ENCODE peak calls at places on chromosomes 7 and 10, in ten cellular contexts. One of them, this sample, is unnamed.

GRCh38 chr10:47256753-47257336 is 43.2 kb upstream of the GDF10 start:
- DNase-seq in mesenchymal stem cell: no peak
- DNase-seq in fibroblast of lung: no peak
- DNase-seq in stimulated activated CD4-positive, alpha-beta T cell treated with anti-CD3 and anti-CD28 coated beads, Interleukin-4, amount 100 ng/mL, for 48 hours: no peak
- DNase-seq in non-pigmented ciliary epithelial cell: no peak
- DNase-seq in GM20000: no peak
- DNase-seq in astrocyte of the spinal cord: no peak
- DNase-seq in GM23248: no peak
- DNase-seq in islet precursor cell: peak; percentile 50
- DNase-seq in NK-92 treated with Interleukin-12 subunit alpha and Interleukin-12 subunit beta, amount 100 ng/mL, for 24 hours: peak; percentile 17
- DNase-seq in this sample: no peak

GRCh38 chr7:68321076-68321639 is 1277.1 kb upstream of the AUTS2 start:
- DNase-seq in fibroblast of lung: no peak
- DNase-seq in non-pigmented ciliary epithelial cell: no peak
- DNase-seq in GM20000: no peak
- DNase-seq in GM23248: no peak
- DNase-seq in islet precursor cell: no peak
- DNase-seq in mesenchymal stem cell: no peak
- DNase-seq in stimulated activated CD4-positive, alpha-beta T cell treated with anti-CD3 and anti-CD28 coated beads, Interleukin-4, amount 100 ng/mL, for 48 hours: no peak
- DNase-seq in astrocyte of the spinal cord: no peak
- DNase-seq in NK-92 treated with Interleukin-12 subunit alpha and Interleukin-12 subunit beta, amount 100 ng/mL, for 24 hours: no peak
- DNase-seq in this sample: peak; percentile 98

GRCh38 chr7:149097088-149097487 is 6.6 kb upstream of the ZNF786 start:
- DNase-seq in fibroblast of lung: no peak
- DNase-seq in astrocyte of the spinal cord: no peak
- DNase-seq in GM20000: no peak
- DNase-seq in GM23248: peak; percentile 15
- DNase-seq in NK-92 treated with Interleukin-12 subunit alpha and Interleukin-12 subunit beta, amount 100 ng/mL, for 24 hours: no peak
- DNase-seq in islet precursor cell: peak; percentile 64
- DNase-seq in stimulated activated CD4-positive, alpha-beta T cell treated with anti-CD3 and anti-CD28 coated beads, Interleukin-4, amount 100 ng/mL, for 48 hours: no peak
- DNase-seq in non-pigmented ciliary epithelial cell: no peak
- DNase-seq in mesenchymal stem cell: no peak
- DNase-seq in this sample: no peak

GRCh38 chr10:86536294-86536861 is 14.8 kb upstream of the WAPL start:
- DNase-seq in mesenchymal stem cell: no peak
- DNase-seq in GM20000: peak; percentile 62
- DNase-seq in stimulated activated CD4-positive, alpha-beta T cell treated with anti-CD3 and anti-CD28 coated beads, Interleukin-4, amount 100 ng/mL, for 48 hours: peak; percentile 30
- DNase-seq in astrocyte of the spinal cord: no peak
- DNase-seq in NK-92 treated with Interleukin-12 subunit alpha and Interleukin-12 subunit beta, amount 100 ng/mL, for 24 hours: no peak
- DNase-seq in fibroblast of lung: no peak
- DNase-seq in non-pigmented ciliary epithelial cell: no peak
- DNase-seq in GM23248: no peak
- DNase-seq in islet precursor cell: no peak
- DNase-seq in this sample: no peak

GRCh38 chr10:100730739-100731602 is 14.4 kb upstream of the PAX2 start:
- DNase-seq in islet precursor cell: peak; percentile 67
- DNase-seq in GM23248: peak; percentile 58
- DNase-seq in GM20000: peak; percentile 88
- DNase-seq in NK-92 treated with Interleukin-12 subunit alpha and Interleukin-12 subunit beta, amount 100 ng/mL, for 24 hours: no peak
- DNase-seq in fibroblast of lung: no peak
- DNase-seq in stimulated activated CD4-positive, alpha-beta T cell treated with anti-CD3 and anti-CD28 coated beads, Interleukin-4, amount 100 ng/mL, for 48 hours: no peak
- DNase-seq in astrocyte of the spinal cord: no peak
- DNase-seq in mesenchymal stem cell: peak; percentile 22
- DNase-seq in non-pigmented ciliary epithelial cell: no peak
- DNase-seq in this sample: no peak

GRCh38 chr10:109203616-109204375 is 719.5 kb downstream of the XPNPEP1 start:
- DNase-seq in NK-92 treated with Interleukin-12 subunit alpha and Interleukin-12 subunit beta, amount 100 ng/mL, for 24 hours: no peak
- DNase-seq in fibroblast of lung: peak; percentile 53
- DNase-seq in non-pigmented ciliary epithelial cell: no peak
- DNase-seq in GM20000: no peak
- DNase-seq in islet precursor cell: no peak
- DNase-seq in stimulated activated CD4-positive, alpha-beta T cell treated with anti-CD3 and anti-CD28 coated beads, Interleukin-4, amount 100 ng/mL, for 48 hours: no peak
- DNase-seq in astrocyte of the spinal cord: no peak
- DNase-seq in mesenchymal stem cell: peak; percentile 10
- DNase-seq in GM23248: peak; percentile 33
- DNase-seq in this sample: no peak

GRCh38 chr7:129210256-129210988 is 14.4 kb upstream of the AHCYL2 start:
- DNase-seq in GM23248: peak; percentile 76
- DNase-seq in stimulated activated CD4-positive, alpha-beta T cell treated with anti-CD3 and anti-CD28 coated beads, Interleukin-4, amount 100 ng/mL, for 48 hours: peak; percentile 78
- DNase-seq in fibroblast of lung: peak; percentile 60
- DNase-seq in mesenchymal stem cell: peak; percentile 52
- DNase-seq in islet precursor cell: peak; percentile 83
- DNase-seq in GM20000: peak; percentile 89
- DNase-seq in NK-92 treated with Interleukin-12 subunit alpha and Interleukin-12 subunit beta, amount 100 ng/mL, for 24 hours: peak; percentile 43
- DNase-seq in non-pigmented ciliary epithelial cell: no peak
- DNase-seq in astrocyte of the spinal cord: peak; percentile 45
- DNase-seq in this sample: peak; percentile 62

GRCh38 chr10:88693392-88694020 is 12.5 kb upstream of the LIPK start:
- DNase-seq in GM23248: peak; percentile 39
- DNase-seq in islet precursor cell: no peak
- DNase-seq in GM20000: no peak
- DNase-seq in mesenchymal stem cell: no peak
- DNase-seq in NK-92 treated with Interleukin-12 subunit alpha and Interleukin-12 subunit beta, amount 100 ng/mL, for 24 hours: no peak
- DNase-seq in non-pigmented ciliary epithelial cell: no peak
- DNase-seq in stimulated activated CD4-positive, alpha-beta T cell treated with anti-CD3 and anti-CD28 coated beads, Interleukin-4, amount 100 ng/mL, for 48 hours: no peak
- DNase-seq in astrocyte of the spinal cord: no peak
- DNase-seq in fibroblast of lung: peak; percentile 34
- DNase-seq in this sample: peak; percentile 27

GRCh38 chr7:129841465-129841864 is 111.3 kb downstream of the UBE2H start:
- DNase-seq in mesenchymal stem cell: peak; percentile 15
- DNase-seq in GM23248: no peak
- DNase-seq in non-pigmented ciliary epithelial cell: no peak
- DNase-seq in NK-92 treated with Interleukin-12 subunit alpha and Interleukin-12 subunit beta, amount 100 ng/mL, for 24 hours: peak; percentile 35
- DNase-seq in islet precursor cell: no peak
- DNase-seq in stimulated activated CD4-positive, alpha-beta T cell treated with anti-CD3 and anti-CD28 coated beads, Interleukin-4, amount 100 ng/mL, for 48 hours: no peak
- DNase-seq in astrocyte of the spinal cord: no peak
- DNase-seq in GM20000: no peak
- DNase-seq in fibroblast of lung: no peak
- DNase-seq in this sample: no peak

GRCh38 chr10:77609781-77610272 is 27.8 kb downstream of the KCNMA1 start:
- DNase-seq in GM20000: no peak
- DNase-seq in GM23248: peak; percentile 16
- DNase-seq in islet precursor cell: no peak
- DNase-seq in non-pigmented ciliary epithelial cell: peak; percentile 14
- DNase-seq in NK-92 treated with Interleukin-12 subunit alpha and Interleukin-12 subunit beta, amount 100 ng/mL, for 24 hours: no peak
- DNase-seq in astrocyte of the spinal cord: peak; percentile 62
- DNase-seq in stimulated activated CD4-positive, alpha-beta T cell treated with anti-CD3 and anti-CD28 coated beads, Interleukin-4, amount 100 ng/mL, for 48 hours: no peak
- DNase-seq in mesenchymal stem cell: peak; percentile 59
- DNase-seq in fibroblast of lung: peak; percentile 68
- DNase-seq in this sample: no peak

GRCh38 chr7:135759537-135759936 is 10.9 kb upstream of the FAM180A start:
- DNase-seq in NK-92 treated with Interleukin-12 subunit alpha and Interleukin-12 subunit beta, amount 100 ng/mL, for 24 hours: no peak
- DNase-seq in stimulated activated CD4-positive, alpha-beta T cell treated with anti-CD3 and anti-CD28 coated beads, Interleukin-4, amount 100 ng/mL, for 48 hours: no peak
- DNase-seq in GM23248: no peak
- DNase-seq in non-pigmented ciliary epithelial cell: no peak
- DNase-seq in GM20000: no peak
- DNase-seq in fibroblast of lung: no peak
- DNase-seq in islet precursor cell: peak; percentile 89
- DNase-seq in astrocyte of the spinal cord: no peak
- DNase-seq in mesenchymal stem cell: no peak
- DNase-seq in this sample: no peak

GRCh38 chr10:61332506-61332905 is 120.7 kb downstream of the TMEM26 start:
- DNase-seq in non-pigmented ciliary epithelial cell: no peak
- DNase-seq in islet precursor cell: no peak
- DNase-seq in fibroblast of lung: no peak
- DNase-seq in NK-92 treated with Interleukin-12 subunit alpha and Interleukin-12 subunit beta, amount 100 ng/mL, for 24 hours: no peak
- DNase-seq in stimulated activated CD4-positive, alpha-beta T cell treated with anti-CD3 and anti-CD28 coated beads, Interleukin-4, amount 100 ng/mL, for 48 hours: no peak
- DNase-seq in mesenchymal stem cell: no peak
- DNase-seq in astrocyte of the spinal cord: no peak
- DNase-seq in GM20000: no peak
- DNase-seq in GM23248: no peak
- DNase-seq in this sample: peak; percentile 61

GRCh38 chr10:70579234-70580002 is 23.1 kb downstream of the PRF1 start:
- DNase-seq in GM20000: no peak
- DNase-seq in fibroblast of lung: no peak
- DNase-seq in NK-92 treated with Interleukin-12 subunit alpha and Interleukin-12 subunit beta, amount 100 ng/mL, for 24 hours: peak; percentile 34
- DNase-seq in non-pigmented ciliary epithelial cell: no peak
- DNase-seq in astrocyte of the spinal cord: no peak
- DNase-seq in GM23248: no peak
- DNase-seq in islet precursor cell: no peak
- DNase-seq in mesenchymal stem cell: no peak
- DNase-seq in stimulated activated CD4-positive, alpha-beta T cell treated with anti-CD3 and anti-CD28 coated beads, Interleukin-4, amount 100 ng/mL, for 48 hours: no peak
- DNase-seq in this sample: no peak

GRCh38 chr10:17880596-17880995 is 71.1 kb upstream of the SLC39A12 start:
- DNase-seq in stimulated activated CD4-positive, alpha-beta T cell treated with anti-CD3 and anti-CD28 coated beads, Interleukin-4, amount 100 ng/mL, for 48 hours: no peak
- DNase-seq in non-pigmented ciliary epithelial cell: no peak
- DNase-seq in NK-92 treated with Interleukin-12 subunit alpha and Interleukin-12 subunit beta, amount 100 ng/mL, for 24 hours: no peak
- DNase-seq in GM20000: no peak
- DNase-seq in GM23248: peak; percentile 47
- DNase-seq in mesenchymal stem cell: no peak
- DNase-seq in islet precursor cell: no peak
- DNase-seq in astrocyte of the spinal cord: no peak
- DNase-seq in fibroblast of lung: no peak
- DNase-seq in this sample: no peak

GRCh38 chr10:48285710-48286109 is 11.2 kb upstream of the FRMPD2 start:
- DNase-seq in NK-92 treated with Interleukin-12 subunit alpha and Interleukin-12 subunit beta, amount 100 ng/mL, for 24 hours: no peak
- DNase-seq in fibroblast of lung: no peak
- DNase-seq in islet precursor cell: no peak
- DNase-seq in GM23248: no peak
- DNase-seq in mesenchymal stem cell: no peak
- DNase-seq in non-pigmented ciliary epithelial cell: no peak
- DNase-seq in stimulated activated CD4-positive, alpha-beta T cell treated with anti-CD3 and anti-CD28 coated beads, Interleukin-4, amount 100 ng/mL, for 48 hours: no peak
- DNase-seq in GM20000: peak; percentile 52
- DNase-seq in astrocyte of the spinal cord: no peak
- DNase-seq in this sample: peak; percentile 74

GRCh38 chr10:119441151-119441821 is 101.2 kb downstream of the RGS10 start:
- DNase-seq in astrocyte of the spinal cord: peak; percentile 34
- DNase-seq in NK-92 treated with Interleukin-12 subunit alpha and Interleukin-12 subunit beta, amount 100 ng/mL, for 24 hours: no peak
- DNase-seq in non-pigmented ciliary epithelial cell: peak; percentile 49
- DNase-seq in fibroblast of lung: peak; percentile 84
- DNase-seq in GM20000: no peak
- DNase-seq in islet precursor cell: no peak
- DNase-seq in GM23248: peak; percentile 96
- DNase-seq in stimulated activated CD4-positive, alpha-beta T cell treated with anti-CD3 and anti-CD28 coated beads, Interleukin-4, amount 100 ng/mL, for 48 hours: no peak
- DNase-seq in mesenchymal stem cell: peak; percentile 33
- DNase-seq in this sample: no peak

GRCh38 chr10:1600861-1601260 is 136.5 kb downstream of the ADARB2 start:
- DNase-seq in GM23248: no peak
- DNase-seq in fibroblast of lung: no peak
- DNase-seq in astrocyte of the spinal cord: no peak
- DNase-seq in NK-92 treated with Interleukin-12 subunit alpha and Interleukin-12 subunit beta, amount 100 ng/mL, for 24 hours: no peak
- DNase-seq in mesenchymal stem cell: no peak
- DNase-seq in non-pigmented ciliary epithelial cell: no peak
- DNase-seq in GM20000: no peak
- DNase-seq in stimulated activated CD4-positive, alpha-beta T cell treated with anti-CD3 and anti-CD28 coated beads, Interleukin-4, amount 100 ng/mL, for 48 hours: no peak
- DNase-seq in islet precursor cell: peak; percentile 42
- DNase-seq in this sample: no peak

GRCh38 chr7:106370542-106370941 is 85.8 kb upstream of the NAMPT start:
- DNase-seq in GM23248: no peak
- DNase-seq in astrocyte of the spinal cord: no peak
- DNase-seq in stimulated activated CD4-positive, alpha-beta T cell treated with anti-CD3 and anti-CD28 coated beads, Interleukin-4, amount 100 ng/mL, for 48 hours: no peak
- DNase-seq in non-pigmented ciliary epithelial cell: no peak
- DNase-seq in islet precursor cell: no peak
- DNase-seq in NK-92 treated with Interleukin-12 subunit alpha and Interleukin-12 subunit beta, amount 100 ng/mL, for 24 hours: no peak
- DNase-seq in fibroblast of lung: no peak
- DNase-seq in GM20000: no peak
- DNase-seq in mesenchymal stem cell: no peak
- DNase-seq in this sample: no peak

GRCh38 chr10:80568306-80568705 is 30.6 kb downstream of the SH2D4B start:
- DNase-seq in GM20000: no peak
- DNase-seq in non-pigmented ciliary epithelial cell: no peak
- DNase-seq in GM23248: no peak
- DNase-seq in NK-92 treated with Interleukin-12 subunit alpha and Interleukin-12 subunit beta, amount 100 ng/mL, for 24 hours: no peak
- DNase-seq in mesenchymal stem cell: no peak
- DNase-seq in astrocyte of the spinal cord: no peak
- DNase-seq in stimulated activated CD4-positive, alpha-beta T cell treated with anti-CD3 and anti-CD28 coated beads, Interleukin-4, amount 100 ng/mL, for 48 hours: no peak
- DNase-seq in fibroblast of lung: no peak
- DNase-seq in islet precursor cell: no peak
- DNase-seq in this sample: no peak

GRCh38 chr7:48292949-48293348 is 121.7 kb downstream of the ABCA13 start:
- DNase-seq in islet precursor cell: no peak
- DNase-seq in mesenchymal stem cell: no peak
- DNase-seq in stimulated activated CD4-positive, alpha-beta T cell treated with anti-CD3 and anti-CD28 coated beads, Interleukin-4, amount 100 ng/mL, for 48 hours: no peak
- DNase-seq in astrocyte of the spinal cord: no peak
- DNase-seq in GM20000: no peak
- DNase-seq in NK-92 treated with Interleukin-12 subunit alpha and Interleukin-12 subunit beta, amount 100 ng/mL, for 24 hours: no peak
- DNase-seq in GM23248: no peak
- DNase-seq in non-pigmented ciliary epithelial cell: no peak
- DNase-seq in fibroblast of lung: no peak
- DNase-seq in this sample: no peak

GRCh38 chr7:87058739-87059524 is 522 bp downstream of the ELAPOR2 start:
- DNase-seq in astrocyte of the spinal cord: no peak
- DNase-seq in stimulated activated CD4-positive, alpha-beta T cell treated with anti-CD3 and anti-CD28 coated beads, Interleukin-4, amount 100 ng/mL, for 48 hours: peak; percentile 6
- DNase-seq in fibroblast of lung: no peak
- DNase-seq in NK-92 treated with Interleukin-12 subunit alpha and Interleukin-12 subunit beta, amount 100 ng/mL, for 24 hours: no peak
- DNase-seq in non-pigmented ciliary epithelial cell: no peak
- DNase-seq in islet precursor cell: peak; percentile 70
- DNase-seq in GM23248: peak; percentile 7
- DNase-seq in mesenchymal stem cell: peak; percentile 24
- DNase-seq in GM20000: no peak
- DNase-seq in this sample: peak; percentile 90

GRCh38 chr10:120719333-120719732 is 131.8 kb upstream of the WDR11 start:
- DNase-seq in GM23248: no peak
- DNase-seq in non-pigmented ciliary epithelial cell: no peak
- DNase-seq in astrocyte of the spinal cord: no peak
- DNase-seq in stimulated activated CD4-positive, alpha-beta T cell treated with anti-CD3 and anti-CD28 coated beads, Interleukin-4, amount 100 ng/mL, for 48 hours: no peak
- DNase-seq in NK-92 treated with Interleukin-12 subunit alpha and Interleukin-12 subunit beta, amount 100 ng/mL, for 24 hours: no peak
- DNase-seq in GM20000: peak; percentile 6
- DNase-seq in mesenchymal stem cell: no peak
- DNase-seq in islet precursor cell: no peak
- DNase-seq in fibroblast of lung: no peak
- DNase-seq in this sample: no peak

GRCh38 chr10:96991313-96991841 is 159.3 kb downstream of the LCOR start:
- DNase-seq in astrocyte of the spinal cord: peak; percentile 85
- DNase-seq in GM20000: no peak
- DNase-seq in NK-92 treated with Interleukin-12 subunit alpha and Interleukin-12 subunit beta, amount 100 ng/mL, for 24 hours: no peak
- DNase-seq in fibroblast of lung: peak; percentile 75
- DNase-seq in stimulated activated CD4-positive, alpha-beta T cell treated with anti-CD3 and anti-CD28 coated beads, Interleukin-4, amount 100 ng/mL, for 48 hours: no peak
- DNase-seq in mesenchymal stem cell: peak; percentile 82
- DNase-seq in GM23248: peak; percentile 85
- DNase-seq in islet precursor cell: peak; percentile 49
- DNase-seq in non-pigmented ciliary epithelial cell: peak; percentile 74
- DNase-seq in this sample: no peak

GRCh38 chr10:114276066-114276465 is 37.0 kb downstream of the VWA2 start:
- DNase-seq in non-pigmented ciliary epithelial cell: no peak
- DNase-seq in mesenchymal stem cell: no peak
- DNase-seq in GM23248: no peak
- DNase-seq in NK-92 treated with Interleukin-12 subunit alpha and Interleukin-12 subunit beta, amount 100 ng/mL, for 24 hours: no peak
- DNase-seq in fibroblast of lung: no peak
- DNase-seq in astrocyte of the spinal cord: no peak
- DNase-seq in islet precursor cell: peak; percentile 53
- DNase-seq in stimulated activated CD4-positive, alpha-beta T cell treated with anti-CD3 and anti-CD28 coated beads, Interleukin-4, amount 100 ng/mL, for 48 hours: no peak
- DNase-seq in GM20000: no peak
- DNase-seq in this sample: no peak

GRCh38 chr10:85317827-85318226 is 989.4 kb downstream of the CCSER2 start:
- DNase-seq in GM20000: no peak
- DNase-seq in islet precursor cell: no peak
- DNase-seq in non-pigmented ciliary epithelial cell: no peak
- DNase-seq in mesenchymal stem cell: no peak
- DNase-seq in GM23248: no peak
- DNase-seq in astrocyte of the spinal cord: no peak
- DNase-seq in stimulated activated CD4-positive, alpha-beta T cell treated with anti-CD3 and anti-CD28 coated beads, Interleukin-4, amount 100 ng/mL, for 48 hours: no peak
- DNase-seq in fibroblast of lung: no peak
- DNase-seq in NK-92 treated with Interleukin-12 subunit alpha and Interleukin-12 subunit beta, amount 100 ng/mL, for 24 hours: no peak
- DNase-seq in this sample: peak; percentile 10

GRCh38 chr7:127587663-127588018 is 570 bp upstream of the ARF5 start:
- DNase-seq in fibroblast of lung: no peak
- DNase-seq in GM23248: peak; percentile 51
- DNase-seq in mesenchymal stem cell: no peak
- DNase-seq in non-pigmented ciliary epithelial cell: no peak
- DNase-seq in NK-92 treated with Interleukin-12 subunit alpha and Interleukin-12 subunit beta, amount 100 ng/mL, for 24 hours: no peak
- DNase-seq in astrocyte of the spinal cord: no peak
- DNase-seq in islet precursor cell: no peak
- DNase-seq in stimulated activated CD4-positive, alpha-beta T cell treated with anti-CD3 and anti-CD28 coated beads, Interleukin-4, amount 100 ng/mL, for 48 hours: no peak
- DNase-seq in GM20000: no peak
- DNase-seq in this sample: no peak

GRCh38 chr7:74388880-74389415 is 64.8 kb upstream of the GTF2IRD1 start:
- DNase-seq in GM20000: no peak
- DNase-seq in NK-92 treated with Interleukin-12 subunit alpha and Interleukin-12 subunit beta, amount 100 ng/mL, for 24 hours: no peak
- DNase-seq in mesenchymal stem cell: no peak
- DNase-seq in astrocyte of the spinal cord: no peak
- DNase-seq in stimulated activated CD4-positive, alpha-beta T cell treated with anti-CD3 and anti-CD28 coated beads, Interleukin-4, amount 100 ng/mL, for 48 hours: no peak
- DNase-seq in islet precursor cell: no peak
- DNase-seq in fibroblast of lung: no peak
- DNase-seq in GM23248: no peak
- DNase-seq in non-pigmented ciliary epithelial cell: no peak
- DNase-seq in this sample: no peak

GRCh38 chr10:34415039-34415438 is 400.1 kb downstream of the PARD3 start:
- DNase-seq in stimulated activated CD4-positive, alpha-beta T cell treated with anti-CD3 and anti-CD28 coated beads, Interleukin-4, amount 100 ng/mL, for 48 hours: no peak
- DNase-seq in astrocyte of the spinal cord: no peak
- DNase-seq in fibroblast of lung: no peak
- DNase-seq in mesenchymal stem cell: no peak
- DNase-seq in GM20000: no peak
- DNase-seq in non-pigmented ciliary epithelial cell: no peak
- DNase-seq in islet precursor cell: no peak
- DNase-seq in GM23248: no peak
- DNase-seq in NK-92 treated with Interleukin-12 subunit alpha and Interleukin-12 subunit beta, amount 100 ng/mL, for 24 hours: no peak
- DNase-seq in this sample: no peak

This sample was measured in NCI-H69.